ENCODE peak calls at places on chromosomes 6 and 20, in four cellular contexts. P is HCT116, Q is GM23338, T is fibroblast of lung. E is an unnamed sample.

GRCh38 chr6:142374965-142375733 is 73.3 kb downstream of the ADGRG6 start:
- DNase-seq in P (peak; percentile 85), Q (no peak), T (peak; percentile 92), E (peak; percentile 68)

GRCh38 chr6:164097557-164098398 is 683.3 kb downstream of the QKI start:
- DNase-seq in T (peak; percentile 90), Q (peak; percentile 45), P (no peak), E (peak; percentile 54)

GRCh38 chr20:43988867-43989266 is 74.2 kb downstream of the TOX2 start:
- DNase-seq in P (no peak), T (peak; percentile 64), Q (no peak), E (no peak)

GRCh38 chr20:39032997-39033396 is 70.9 kb downstream of the DHX35 start:
- DNase-seq in P (no peak), Q (no peak), T (no peak), E (no peak)

GRCh38 chr20:23130622-23130916 is 44.4 kb upstream of the CD93 start:
- DNase-seq in T (no peak), P (no peak), Q (no peak), E (no peak)

GRCh38 chr20:33392016-33392415 is 9.3 kb downstream of the CDK5RAP1 start:
- DNase-seq in P (no peak), Q (no peak), T (peak; percentile 78), E (peak; percentile 44)

GRCh38 chr20:40532103-40532502 is 156.9 kb downstream of the MAFB start:
- DNase-seq in Q (peak; percentile 78), P (peak; percentile 48), T (no peak), E (no peak)

GRCh38 chr6:166824146-166824879 is 132.0 kb downstream of the RNASET2 start:
- DNase-seq in Q (no peak), P (no peak), T (no peak), E (no peak)

GRCh38 chr6:111150577-111150976 is 63.3 kb downstream of the SLC16A10 start:
- DNase-seq in T (no peak), Q (no peak), P (no peak), E (no peak)

GRCh38 chr6:109373762-109374161 is 8.5 kb downstream of the CD164 start:
- DNase-seq in T (no peak), Q (no peak), P (no peak), E (no peak)

GRCh38 chr6:161161889-161162624 is 111.8 kb downstream of the AGPAT4 start:
- DNase-seq in T (peak; percentile 73), P (no peak), Q (no peak), E (no peak)

GRCh38 chr20:674936-675452 is 608 bp downstream of the SCRT2 start:
- DNase-seq in Q (peak; percentile 30), T (no peak), P (no peak), E (no peak)
- TF ChIP-seq EZH2 in Q (no peak), T (no peak), P (no peak), E (no peak)

DNA sequence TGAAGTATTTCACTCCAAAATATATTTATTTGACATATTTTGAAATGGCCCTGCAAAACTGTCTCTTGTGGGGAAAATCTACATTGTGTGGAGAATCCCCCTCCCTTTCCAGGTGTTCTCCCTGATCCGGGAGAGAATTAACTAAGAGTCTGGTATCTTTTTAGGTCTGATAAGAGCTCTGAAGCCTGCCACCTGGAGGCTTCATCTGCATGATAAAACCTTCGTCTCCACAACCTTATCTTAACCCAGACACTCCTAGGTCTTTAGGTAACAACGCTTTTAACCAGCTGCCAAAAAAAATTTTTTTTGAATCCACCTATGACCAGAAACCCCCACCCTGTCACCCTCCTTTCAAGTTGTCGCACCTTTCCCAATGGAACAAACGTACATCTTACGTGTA is 43.0 kb downstream of the FAM184A start:
- DNase-seq in P (no peak), T (no peak), Q (peak; percentile 81), E (no peak)
- H3K4me3 ChIP-seq in P (no peak overlapping the region), T (no peak overlapping the region), Q (peak overlapping the region; percentile 5), E (no peak overlapping the region)

DNA sequence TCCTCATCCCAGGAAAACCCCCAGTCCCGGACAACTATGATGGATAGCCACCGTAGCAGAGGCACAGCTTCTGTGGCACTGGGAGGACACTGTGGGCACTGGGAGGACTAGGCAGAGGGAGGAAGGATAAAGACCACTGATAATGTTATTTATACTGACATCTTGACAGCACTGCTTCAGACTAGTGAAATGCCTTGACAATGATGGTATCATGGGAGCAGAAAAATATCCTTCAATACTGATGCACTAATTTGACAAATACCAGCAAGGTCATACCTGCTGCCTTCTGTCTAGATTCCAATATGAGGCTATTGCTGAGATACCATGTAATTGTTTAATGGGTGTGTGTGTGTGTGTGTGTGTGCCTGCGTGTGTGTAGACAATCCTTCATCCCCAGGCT is 148.6 kb downstream of the PHACTR1 start:
- DNase-seq in T (no peak), P (no peak), Q (no peak), E (no peak)
- TF ChIP-seq CTCF in T (no peak), P (no peak), Q (no peak), E (no peak)

GRCh38 chr20:675453-676314 is at the start of gene SCRT2:
- DNase-seq in Q (peak; percentile 84), P (no peak), T (peak; percentile 66), E (peak; percentile 92)
- TF ChIP-seq EZH2 in Q (peak; percentile 39), P (no peak), T (peak; percentile 48), E (peak; percentile 54)

GRCh38 chr6:150138638-150139037 is 4.2 kb upstream of the PPP1R14C start:
- DNase-seq in P (no peak), T (no peak), Q (peak; percentile 33), E (no peak)
- H3K4me3 ChIP-seq in P (no peak overlapping the region), T (no peak overlapping the region), Q (no peak overlapping the region), E (no peak overlapping the region)

GRCh38 chr6:159968295-159969203 is at the start of gene IGF2R:
- DNase-seq in T (peak; percentile 83), P (peak; percentile 62), Q (peak; percentile 96), E (peak; percentile 99)
- TF ChIP-seq CTCF in T (no peak), P (no peak), Q (no peak), E (peak; percentile 13)

GRCh38 chr20:56630086-56630493 is 984 bp downstream of the TFAP2C start:
- DNase-seq in Q (peak; percentile 91), P (peak; percentile 54), T (peak; percentile 72), E (peak; percentile 85)
- TF ChIP-seq EZH2 in Q (no peak), P (no peak), T (no peak), E (no peak)

GRCh38 chr6:151379933-151380847 is 11.2 kb downstream of the ZBTB2 start:
- DNase-seq in T (peak; percentile 31), P (no peak), Q (peak; percentile 17), E (no peak)
- H3K4me3 ChIP-seq in T (no peak overlapping the region), P (no peak overlapping the region), Q (no peak overlapping the region), E (no peak overlapping the region)

DNA sequence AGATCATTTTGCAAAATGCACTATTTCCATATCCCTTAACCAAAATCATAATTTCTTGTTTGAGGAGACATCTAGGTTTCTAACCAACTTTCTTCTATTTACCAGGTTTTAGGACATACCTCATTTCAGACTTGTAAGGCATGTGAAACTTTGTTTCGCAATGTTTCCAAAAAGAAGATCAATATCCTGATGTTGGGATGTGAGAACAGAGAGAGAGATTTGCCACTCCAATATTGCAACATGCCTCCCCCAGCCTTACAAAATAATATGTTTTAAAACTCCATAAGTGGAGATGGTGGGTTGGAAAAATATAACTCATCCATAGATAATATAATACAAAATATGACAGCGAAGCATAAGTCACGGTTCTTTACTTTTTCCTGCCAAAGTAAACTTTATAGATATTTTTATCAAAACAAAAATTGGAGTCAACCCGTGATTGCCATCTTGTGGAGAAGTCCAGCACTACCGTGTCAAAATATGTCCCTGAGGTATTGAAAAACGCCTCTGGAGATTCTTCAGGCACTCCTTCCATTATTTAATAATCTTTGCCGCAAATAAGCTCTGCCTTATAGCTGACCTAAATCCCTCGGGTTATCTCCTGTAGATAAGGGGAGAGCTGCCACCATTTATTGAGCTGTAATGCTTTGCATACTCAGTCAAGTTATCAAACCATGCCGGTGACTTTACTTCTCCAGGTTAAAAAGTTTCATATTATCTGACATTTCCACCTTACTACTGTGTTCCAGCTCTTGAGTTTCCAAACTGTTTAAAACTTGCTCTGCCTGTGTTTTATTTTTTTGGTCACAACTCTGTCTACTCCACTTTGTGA is 534.2 kb downstream of the HACE1 start:
- DNase-seq in P (peak; percentile 22), T (no peak), Q (peak; percentile 47), E (peak; percentile 51)
- TF ChIP-seq CTCF in P (peak; percentile 39), T (peak; percentile 39), Q (peak; percentile 63), E (peak; percentile 80)

E was measured in hepatocyte.